ENCODE peak calls at places on chromosome 10, in four cellular contexts. T is stomach, K is endothelial cell, L is type B pancreatic cell. Z is an unnamed sample.

GRCh38 chr10:33837736-33838135 is 503.3 kb upstream of the NRP1 start:
- DNase-seq in T (no peak), K (no peak), L (no peak), Z (no peak)

GRCh38 chr10:93515963-93516450 is 19.6 kb downstream of the CEP55 start:
- DNase-seq in T (no peak), K (no peak), L (no peak), Z (no peak)

GRCh38 chr10:131168238-131168875 is 143.2 kb downstream of the TCERG1L start:
- DNase-seq in T (peak), K (no peak), L (peak), Z (no peak)

GRCh38 chr10:104297697-104298660 is 29.0 kb downstream of the GSTO2 start:
- DNase-seq in T (no peak), K (peak), L (no peak), Z (peak)

GRCh38 chr10:130218181-130218641 is 82.0 kb downstream of the GLRX3 start:
- DNase-seq in T (no peak), K (no peak), L (peak), Z (no peak)

GRCh38 chr10:72981028-72981881 is 26.6 kb upstream of the PLA2G12B start:
- DNase-seq in T (no peak), K (no peak), L (no peak), Z (no peak)

GRCh38 chr10:116270691-116271592 is 2.1 kb downstream of the GFRA1 start:
- DNase-seq in T (no peak), K (peak), L (peak), Z (no peak)

GRCh38 chr10:120574986-120575385 is 118.0 kb downstream of the PLPP4 start:
- DNase-seq in T (no peak), K (no peak), L (peak), Z (no peak)

GRCh38 chr10:97821308-97822038 is 28.2 kb upstream of the GOLGA7B start:
- DNase-seq in T (no peak), K (no peak), L (no peak), Z (no peak)

GRCh38 chr10:119516381-119517234 is 25.9 kb downstream of the RGS10 start:
- DNase-seq in T (peak), K (no peak), L (no peak), Z (no peak)

DNA sequence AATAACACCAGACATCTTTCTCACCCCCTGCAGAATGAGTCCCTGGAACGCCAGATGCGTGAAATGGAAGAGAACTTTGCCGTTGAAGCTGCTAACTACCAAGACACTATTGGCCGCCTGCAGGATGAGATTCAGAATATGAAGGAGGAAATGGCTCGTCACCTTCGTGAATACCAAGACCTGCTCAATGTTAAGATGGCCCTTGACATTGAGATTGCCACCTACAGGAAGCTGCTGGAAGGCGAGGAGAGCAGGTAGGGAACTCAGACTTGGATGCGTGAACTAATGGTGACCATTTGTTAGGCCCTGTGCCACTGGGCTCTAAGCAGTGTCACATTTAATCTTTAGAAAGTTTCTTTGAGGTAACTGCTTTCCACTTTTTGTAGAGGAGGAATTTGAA is 7.1 kb downstream of the VIM start:
- DNase-seq in T (no peak), K (no peak), L (no peak), Z (no peak)
- TF ChIP-seq CTCF in T (no peak), K (no peak), L (peak), Z (no peak)

GRCh38 chr10:85702768-85703167 is 663.8 kb downstream of the GRID1 start:
- DNase-seq in T (no peak), K (no peak), L (no peak), Z (no peak)
- TF ChIP-seq CTCF in T (no peak), K (no peak), L (no peak), Z (no peak)

GRCh38 chr10:80453715-80454525 is at the start of gene TSPAN14:
- DNase-seq in T (peak), K (peak), L (peak), Z (peak)
- TF ChIP-seq CTCF in T (no peak), K (no peak), L (no peak), Z (no peak)

DNA sequence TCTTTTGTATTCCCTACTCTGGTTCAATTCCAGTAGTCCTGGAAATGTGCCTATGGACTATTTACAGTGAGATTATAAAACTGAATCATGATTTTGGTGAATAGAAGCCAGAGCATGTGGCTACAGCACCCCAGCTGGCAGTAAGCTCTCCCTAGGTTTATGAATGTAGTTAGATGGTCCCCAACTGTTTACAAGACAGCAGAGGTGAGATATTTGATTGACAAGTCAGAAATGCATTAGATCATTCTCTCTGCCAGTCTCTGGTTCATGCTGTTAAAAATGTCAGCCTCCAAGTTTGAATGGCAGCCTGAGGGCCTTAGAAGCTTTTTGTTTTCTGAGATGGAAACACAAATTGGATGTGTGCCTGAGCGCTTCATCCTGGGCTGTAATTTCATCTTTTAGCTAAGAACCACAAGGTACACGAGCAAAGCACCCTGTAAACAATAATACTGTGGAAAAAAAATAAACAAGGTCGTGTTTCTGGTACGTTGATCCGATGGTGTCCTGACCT is 85.0 kb downstream of the BTRC start:
- DNase-seq in T (no peak), K (no peak), L (no peak), Z (no peak)
- TF ChIP-seq CTCF in T (no peak), K (no peak), L (no peak), Z (no peak)

DNA sequence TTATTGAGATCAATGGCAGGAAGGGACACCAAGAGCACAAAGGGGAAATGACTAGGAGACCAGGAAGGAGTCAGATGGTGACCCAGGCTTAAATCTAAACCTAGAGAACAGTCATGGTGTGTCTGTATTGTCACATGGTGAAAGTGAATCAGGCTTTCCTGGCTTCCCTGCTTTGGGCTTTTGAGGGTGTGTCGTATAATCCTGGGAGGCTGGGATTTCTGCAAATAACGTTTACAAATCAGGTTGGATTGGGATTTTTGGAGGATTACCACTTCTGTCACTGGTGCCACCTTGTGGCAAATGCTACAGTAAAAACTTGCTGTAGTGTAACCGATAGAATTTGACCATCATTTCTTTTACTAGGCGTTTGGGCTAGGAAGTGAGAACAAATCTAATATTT is 502.6 kb downstream of the NRG3 start:
- DNase-seq in T (no peak), K (peak), L (no peak), Z (no peak)
- TF ChIP-seq CTCF in T (no peak), K (peak), L (peak), Z (peak)

GRCh38 chr10:28434063-28434462 is 98.9 kb upstream of the WAC start:
- DNase-seq in T (no peak), K (no peak), L (no peak), Z (no peak)
- TF ChIP-seq CTCF in T (no peak), K (no peak), L (no peak), Z (no peak)